ENCODE peak calls at places on chromosomes 16 and 17, in four cellular contexts. Y, W, R and S are unnamed samples.

GRCh38 chr17:57536789-57537523 is 208.1 kb downstream of the CCDC182 start:
- DNase-seq in Y (no peak), W (no peak), R (no peak), S (no peak)

GRCh38 chr16:73043828-73044493 is 4.0 kb downstream of the ZFHX3 start:
- DNase-seq in Y (no peak), W (no peak), R (no peak), S (no peak)

GRCh38 chr17:2207815-2208515 is 95.6 kb downstream of the SMG6 start:
- DNase-seq in Y (no peak), W (no peak), R (no peak), S (no peak)

GRCh38 chr16:81440888-81441663 is 3.5 kb upstream of the CMIP start:
- DNase-seq in Y (no peak), W (no peak), R (no peak), S (no peak)

GRCh38 chr16:87006789-87007745 is 310.1 kb downstream of the C16orf95 start:
- DNase-seq in Y (no peak), W (no peak), R (no peak), S (no peak)

GRCh38 chr17:79925242-79925957 is 86.2 kb upstream of the CBX4 start:
- DNase-seq in Y (no peak), W (peak), R (no peak), S (no peak)

GRCh38 chr17:57455063-57455914 is 199.0 kb downstream of the MSI2 start:
- DNase-seq in Y (no peak), W (peak), R (no peak), S (no peak)

GRCh38 chr16:31215287-31216115 is 1.4 kb downstream of the PYDC1 start:
- DNase-seq in Y (peak), W (peak), R (no peak), S (no peak)

GRCh38 chr17:40178660-40179059 is 1.4 kb downstream of the RAPGEFL1 start:
- DNase-seq in Y (no peak), W (no peak), R (no peak), S (no peak)

GRCh38 chr17:16001498-16001897 is 1.9 kb downstream of the TTC19 start:
- DNase-seq in Y (no peak), W (no peak), R (no peak), S (no peak)

GRCh38 chr16:82641336-82641984 is 14.7 kb downstream of the CDH13 start:
- DNase-seq in Y (no peak), W (no peak), R (no peak), S (no peak)

GRCh38 chr17:44628234-44629188 is 27.8 kb upstream of the MEIOC start:
- DNase-seq in Y (no peak), W (peak), R (peak), S (no peak)

GRCh38 chr17:27596106-27596505 is 34.9 kb upstream of the LGALS9 start:
- DNase-seq in Y (no peak), W (no peak), R (peak), S (no peak)

GRCh38 chr17:77146882-77147281 is 6.1 kb downstream of the SEC14L1 start:
- DNase-seq in Y (no peak), W (no peak), R (no peak), S (no peak)

GRCh38 chr17:49576906-49577650 is 1.4 kb downstream of the NXPH3 start:
- DNase-seq in Y (no peak), W (no peak), R (no peak), S (no peak)

GRCh38 chr16:89422905-89423630 is 67.3 kb downstream of the ANKRD11 start:
- DNase-seq in Y (peak), W (no peak), R (no peak), S (no peak)

GRCh38 chr16:30934827-30935557 is 11.6 kb downstream of the FBXL19 start:
- DNase-seq in Y (no peak), W (no peak), R (no peak), S (peak)

GRCh38 chr17:19812407-19812806 is 55.3 kb downstream of the ULK2 start:
- DNase-seq in Y (no peak), W (no peak), R (no peak), S (peak)

GRCh38 chr17:83099570-83100181 is 20.3 kb downstream of the METRNL start:
- DNase-seq in Y (no peak), W (no peak), R (no peak), S (no peak)

GRCh38 chr16:19888834-19889233 is 4.2 kb upstream of the GPRC5B start:
- DNase-seq in Y (no peak), W (no peak), R (no peak), S (no peak)

GRCh38 chr16:1740234-1740633 is 31.1 kb downstream of the NME3 start:
- DNase-seq in Y (no peak), W (no peak), R (no peak), S (no peak)

GRCh38 chr16:75733305-75734141 is 7.2 kb upstream of the CPHXL start:
- DNase-seq in Y (peak), W (no peak), R (peak), S (peak)

GRCh38 chr17:13885953-13886889 is 183.1 kb upstream of the COX10 start:
- DNase-seq in Y (no peak), W (no peak), R (no peak), S (peak)

GRCh38 chr16:12158428-12158827 is 181.9 kb downstream of the SNX29 start:
- DNase-seq in Y (peak), W (no peak), R (no peak), S (peak)

GRCh38 chr16:68744744-68745280 is 7.7 kb downstream of the CDH1 start:
- DNase-seq in Y (peak), W (no peak), R (no peak), S (no peak)

GRCh38 chr17:82489117-82489516 is 30.4 kb upstream of the FOXK2 start:
- DNase-seq in Y (no peak), W (peak), R (no peak), S (no peak)

GRCh38 chr17:41917957-41918391 is 777 bp downstream of the ACLY start:
- DNase-seq in Y (no peak), W (peak), R (peak), S (no peak)

GRCh38 chr17:78458739-78459335 is 80.4 kb downstream of the PGS1 start:
- DNase-seq in Y (no peak), W (peak), R (no peak), S (no peak)

GRCh38 chr17:79651266-79651665 is 40.4 kb upstream of the RBFOX3 start:
- DNase-seq in Y (no peak), W (no peak), R (no peak), S (no peak)

GRCh38 chr16:67248401-67249177 is at the start of gene SLC9A5:
- DNase-seq in Y (no peak), W (no peak), R (peak), S (no peak)

GRCh38 chr16:23729503-23730424 is 16.7 kb upstream of the ERN2 start:
- DNase-seq in Y (no peak), W (no peak), R (no peak), S (no peak)

GRCh38 chr16:87291944-87292343 is 25.2 kb downstream of the C16orf95 start:
- DNase-seq in Y (no peak), W (no peak), R (no peak), S (no peak)

GRCh38 chr16:65782537-65783290 is 583.8 kb upstream of the CDH5 start:
- DNase-seq in Y (peak), W (no peak), R (no peak), S (peak)

GRCh38 chr17:38711792-38712571 is 6.9 kb downstream of the MLLT6 start:
- DNase-seq in Y (no peak), W (no peak), R (no peak), S (no peak)

GRCh38 chr17:43994272-43995149 is 9.9 kb upstream of the NAGS start:
- DNase-seq in Y (no peak), W (peak), R (peak), S (no peak)

GRCh38 chr16:73126453-73126853 is 78.5 kb upstream of the ZFHX3 start:
- DNase-seq in Y (peak), W (no peak), R (no peak), S (no peak)

GRCh38 chr16:4290236-4290830 is 17.5 kb upstream of the TFAP4 start:
- DNase-seq in Y (no peak), W (no peak), R (no peak), S (no peak)

GRCh38 chr16:30510392-30510938 is 15.9 kb downstream of the ZNF768 start:
- DNase-seq in Y (no peak), W (no peak), R (no peak), S (no peak)